ENCODE peak calls at places on chromosomes 5 and 9, in seven cellular contexts. R is sigmoid colon; I is AG04450; U is progenitor cell of endocrine pancreas; E is activated CD4-positive, alpha-beta T cell treated with anti-CD3 and anti-CD28 coated beads, Interleukin-2, amount 10 ng/mL, durations not matched to agents 24 days and 14 days; N is MCF 10A; G is A673. A is an unnamed sample.

GRCh38 chr5:131983244-131983771 is 28.1 kb downstream of the ACSL6 start:
- DNase-seq in U (no peak), N (no peak), I (no peak), R (peak; percentile 49), G (no peak), E (no peak), A (no peak)

GRCh38 chr5:65871182-65871581 is 55.2 kb upstream of the ERBIN start:
- DNase-seq in G (no peak), R (no peak), I (no peak), N (peak; percentile 45), U (no peak), E (no peak), A (no peak)

GRCh38 chr9:21070171-21070571 is 7.6 kb downstream of the IFNB1 start:
- DNase-seq in U (no peak), E (no peak), I (peak; percentile 95), R (peak; percentile 80), N (peak; percentile 65), G (peak; percentile 52), A (peak; percentile 50)

GRCh38 chr9:76521906-76522305 is 62.9 kb downstream of the GCNT1 start:
- DNase-seq in N (no peak), E (no peak), I (no peak), R (no peak), U (no peak), G (no peak), A (no peak)

GRCh38 chr5:53333160-53333559 is 147.3 kb upstream of the FST start:
- DNase-seq in N (peak; percentile 63), I (no peak), U (no peak), G (no peak), E (no peak), R (no peak), A (no peak)

GRCh38 chr9:130226112-130226511 is 39.4 kb upstream of the HMCN2 start:
- DNase-seq in R (no peak), U (no peak), N (no peak), E (no peak), I (no peak), G (no peak), A (no peak)

GRCh38 chr9:36268007-36268427 is 9.8 kb upstream of the GNE start:
- DNase-seq in G (no peak), N (peak; percentile 13), U (no peak), I (no peak), R (no peak), E (no peak), A (no peak)

GRCh38 chr5:119879446-119879845 is 250.1 kb downstream of the FAM170A start:
- DNase-seq in R (no peak), E (no peak), I (no peak), G (no peak), U (no peak), N (peak; percentile 12), A (no peak)

GRCh38 chr9:137280478-137281344 is 3.2 kb downstream of the TOR4A start:
- DNase-seq in R (no peak), U (no peak), N (no peak), E (no peak), G (peak; percentile 71), I (no peak), A (peak; percentile 59)

GRCh38 chr5:16712600-16712999 is 95.8 kb upstream of the RETREG1 start:
- DNase-seq in G (no peak), E (no peak), U (no peak), I (no peak), N (no peak), R (no peak), A (no peak)

GRCh38 chr5:171080151-171080938 is 218.5 kb downstream of the RANBP17 start:
- DNase-seq in I (no peak), G (no peak), E (no peak), R (no peak), N (no peak), U (no peak), A (peak; percentile 62)

GRCh38 chr5:148776780-148777179 is 49.6 kb upstream of the ADRB2 start:
- DNase-seq in R (no peak), N (peak; percentile 95), G (peak; percentile 7), U (no peak), I (peak; percentile 41), E (no peak), A (no peak)

GRCh38 chr9:114691046-114691955 is 9.3 kb upstream of the TEX48 start:
- DNase-seq in G (peak; percentile 32), I (peak; percentile 62), U (no peak), N (peak; percentile 79), R (no peak), E (peak; percentile 93), A (no peak)

GRCh38 chr9:114503009-114503408 is 2.3 kb downstream of the WHRN start:
- DNase-seq in R (no peak), N (no peak), U (no peak), I (no peak), E (no peak), G (peak; percentile 6), A (no peak)

GRCh38 chr5:31204955-31205354 is 11.5 kb downstream of the CDH6 start:
- DNase-seq in R (no peak), G (no peak), E (no peak), U (no peak), N (no peak), I (no peak), A (no peak)

A was measured in right lobe of liver.